ENCODE peak calls at places on chromosomes 3 and 15, in five cellular contexts. One of them, this sample, is unnamed. For H3K36me3, the result is how much of the 10 kb centered on the place peaks cover.

GRCh38 chr3:134057006-134057832 is 27.5 kb upstream of the SLCO2A1 start:
- DNase-seq in fibroblast of lung: peak
- DNase-seq in upper lobe of right lung: peak
- DNase-seq in CD8-positive, alpha-beta memory T cell: no peak
- DNase-seq in cardiac muscle cell: no peak
- DNase-seq in this sample: no peak

GRCh38 chr15:97576916-97577645 is 383.4 kb upstream of the ARRDC4 start:
- DNase-seq in fibroblast of lung: no peak
- DNase-seq in upper lobe of right lung: no peak
- DNase-seq in CD8-positive, alpha-beta memory T cell: no peak
- DNase-seq in cardiac muscle cell: no peak
- DNase-seq in this sample: no peak

GRCh38 chr3:20652249-20652648 is 466.2 kb upstream of the SGO1 start:
- DNase-seq in fibroblast of lung: no peak
- DNase-seq in upper lobe of right lung: no peak
- DNase-seq in CD8-positive, alpha-beta memory T cell: no peak
- DNase-seq in cardiac muscle cell: no peak
- DNase-seq in this sample: no peak

GRCh38 chr3:38634133-38634532 is 15.4 kb downstream of the SCN5A start:
- DNase-seq in fibroblast of lung: peak
- DNase-seq in upper lobe of right lung: no peak
- DNase-seq in CD8-positive, alpha-beta memory T cell: no peak
- DNase-seq in cardiac muscle cell: peak
- DNase-seq in this sample: no peak

GRCh38 chr3:170897978-170898377 is 10.5 kb downstream of the EIF5A2 start:
- DNase-seq in fibroblast of lung: no peak
- DNase-seq in upper lobe of right lung: no peak
- DNase-seq in CD8-positive, alpha-beta memory T cell: no peak
- DNase-seq in cardiac muscle cell: no peak
- DNase-seq in this sample: no peak

GRCh38 chr3:54822206-54822605 is 105.7 kb downstream of the LRTM1 start:
- DNase-seq in fibroblast of lung: peak
- DNase-seq in upper lobe of right lung: no peak
- DNase-seq in CD8-positive, alpha-beta memory T cell: no peak
- DNase-seq in cardiac muscle cell: peak
- DNase-seq in this sample: no peak

GRCh38 chr15:47331796-47332480 is 385.4 kb upstream of the SEMA6D start:
- DNase-seq in fibroblast of lung: peak
- DNase-seq in upper lobe of right lung: no peak
- DNase-seq in CD8-positive, alpha-beta memory T cell: no peak
- DNase-seq in cardiac muscle cell: peak
- DNase-seq in this sample: no peak

GRCh38 chr3:114154321-114154821 is 24.5 kb downstream of the DRD3 start:
- DNase-seq in fibroblast of lung: no peak
- DNase-seq in upper lobe of right lung: no peak
- DNase-seq in CD8-positive, alpha-beta memory T cell: no peak
- DNase-seq in cardiac muscle cell: no peak
- DNase-seq in this sample: no peak

GRCh38 chr3:36461588-36461987 is 81.3 kb downstream of the STAC start:
- DNase-seq in fibroblast of lung: peak
- DNase-seq in upper lobe of right lung: no peak
- DNase-seq in CD8-positive, alpha-beta memory T cell: no peak
- DNase-seq in cardiac muscle cell: peak
- DNase-seq in this sample: no peak

GRCh38 chr3:19946291-19946831 is 536 bp upstream of the RAB5A start:
- DNase-seq in fibroblast of lung: no peak
- DNase-seq in upper lobe of right lung: no peak
- DNase-seq in CD8-positive, alpha-beta memory T cell: no peak
- DNase-seq in cardiac muscle cell: peak
- DNase-seq in this sample: peak

GRCh38 chr3:134601539-134602439 is 49.0 kb downstream of the KY start:
- DNase-seq in fibroblast of lung: peak
- DNase-seq in upper lobe of right lung: no peak
- DNase-seq in CD8-positive, alpha-beta memory T cell: no peak
- DNase-seq in cardiac muscle cell: peak
- DNase-seq in this sample: no peak

GRCh38 chr15:68821898-68822380 is 1.2 kb upstream of the ANP32A start:
- DNase-seq in fibroblast of lung: no peak
- DNase-seq in upper lobe of right lung: no peak
- DNase-seq in CD8-positive, alpha-beta memory T cell: no peak
- DNase-seq in cardiac muscle cell: no peak
- DNase-seq in this sample: no peak

GRCh38 chr3:89964347-89964746 is 856.9 kb downstream of the EPHA3 start:
- DNase-seq in fibroblast of lung: peak
- DNase-seq in upper lobe of right lung: no peak
- DNase-seq in CD8-positive, alpha-beta memory T cell: no peak
- DNase-seq in cardiac muscle cell: peak
- DNase-seq in this sample: no peak

GRCh38 chr15:86743283-86743903 is 663.7 kb downstream of the AGBL1 start:
- DNase-seq in fibroblast of lung: peak
- DNase-seq in upper lobe of right lung: no peak
- DNase-seq in CD8-positive, alpha-beta memory T cell: peak
- DNase-seq in cardiac muscle cell: no peak
- DNase-seq in this sample: peak

GRCh38 chr3:14822134-14822533 is 3.4 kb downstream of the FGD5 start:
- DNase-seq in fibroblast of lung: no peak
- DNase-seq in upper lobe of right lung: no peak
- DNase-seq in CD8-positive, alpha-beta memory T cell: no peak
- DNase-seq in cardiac muscle cell: no peak
- DNase-seq in this sample: no peak

GRCh38 chr3:24012589-24013257 is 67.6 kb downstream of the NR1D2 start:
- DNase-seq in fibroblast of lung: no peak
- DNase-seq in upper lobe of right lung: no peak
- DNase-seq in CD8-positive, alpha-beta memory T cell: no peak
- DNase-seq in cardiac muscle cell: no peak
- DNase-seq in this sample: no peak

GRCh38 chr15:31437686-31438085 is 111.1 kb downstream of the KLF13 start:
- DNase-seq in fibroblast of lung: no peak
- DNase-seq in upper lobe of right lung: no peak
- DNase-seq in CD8-positive, alpha-beta memory T cell: no peak
- DNase-seq in cardiac muscle cell: no peak
- DNase-seq in this sample: no peak

GRCh38 chr3:125037498-125038150 is 18.2 kb downstream of the HEG1 start:
- DNase-seq in fibroblast of lung: no peak
- DNase-seq in upper lobe of right lung: no peak
- DNase-seq in CD8-positive, alpha-beta memory T cell: no peak
- DNase-seq in cardiac muscle cell: peak
- DNase-seq in this sample: no peak

GRCh38 chr15:51708013-51708412 is 26.7 kb downstream of the SCG3 start:
- DNase-seq in fibroblast of lung: no peak
- DNase-seq in upper lobe of right lung: no peak
- DNase-seq in CD8-positive, alpha-beta memory T cell: no peak
- DNase-seq in cardiac muscle cell: no peak
- DNase-seq in this sample: no peak

GRCh38 chr3:126142652-126143051 is 37.7 kb downstream of the ALDH1L1 start:
- DNase-seq in fibroblast of lung: no peak
- DNase-seq in upper lobe of right lung: no peak
- DNase-seq in CD8-positive, alpha-beta memory T cell: no peak
- DNase-seq in cardiac muscle cell: no peak
- DNase-seq in this sample: no peak

DNA sequence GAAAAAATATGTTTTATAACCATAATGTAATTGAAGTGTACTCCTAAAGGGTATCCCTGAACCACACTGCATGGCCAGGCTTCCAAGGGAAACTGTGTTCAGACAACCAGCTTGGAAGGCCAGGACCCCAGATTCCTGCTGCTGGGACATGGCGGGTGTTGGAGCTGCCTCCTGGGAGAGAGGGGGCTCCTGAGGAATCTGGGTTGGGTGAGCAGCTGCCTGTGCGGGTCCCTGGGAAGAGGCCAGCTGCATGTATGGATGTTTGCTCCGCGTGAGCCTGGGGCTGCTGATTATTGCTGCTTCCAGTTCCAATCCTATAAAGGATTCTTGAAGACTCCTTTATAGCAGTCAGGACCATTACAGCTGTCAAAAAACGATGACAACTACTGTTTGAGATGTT is 348.6 kb upstream of the ICE2 start:
- DNase-seq in fibroblast of lung: no peak
- DNase-seq in upper lobe of right lung: no peak
- DNase-seq in CD8-positive, alpha-beta memory T cell: no peak
- DNase-seq in cardiac muscle cell: no peak
- DNase-seq in this sample: no peak
- H3K4me3 ChIP-seq in fibroblast of lung: no peak
- H3K4me3 ChIP-seq in upper lobe of right lung: no peak
- H3K4me3 ChIP-seq in CD8-positive, alpha-beta memory T cell: no peak
- H3K4me3 ChIP-seq in cardiac muscle cell: no peak
- H3K4me3 ChIP-seq in this sample: no peak

DNA sequence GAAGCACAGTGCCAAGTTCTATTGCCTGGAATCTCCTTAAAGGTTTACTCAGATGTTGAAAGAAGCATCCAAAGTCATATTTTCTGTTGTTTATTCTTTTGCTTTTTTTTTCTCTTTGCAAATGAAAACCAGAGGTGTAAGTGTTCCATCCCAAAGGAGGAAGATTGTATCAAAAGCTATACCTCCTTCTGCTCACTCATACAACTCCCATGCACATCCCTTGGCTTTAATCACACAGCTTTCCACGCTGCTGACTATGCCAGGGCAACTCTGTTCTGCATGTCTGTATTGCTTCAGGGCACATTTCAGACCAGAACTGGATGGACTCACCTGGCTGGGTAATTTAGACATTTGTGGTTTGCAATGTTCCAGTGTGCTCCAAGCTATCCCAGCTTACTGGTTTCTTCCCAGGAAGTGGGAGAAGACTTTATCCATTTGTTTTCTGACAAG is 399.6 kb upstream of the TBL1XR1 start:
- DNase-seq in fibroblast of lung: peak
- DNase-seq in upper lobe of right lung: no peak
- DNase-seq in CD8-positive, alpha-beta memory T cell: no peak
- DNase-seq in cardiac muscle cell: peak
- DNase-seq in this sample: no peak
- H3K27ac ChIP-seq in fibroblast of lung: no peak
- H3K27ac ChIP-seq in upper lobe of right lung: peak
- H3K27ac ChIP-seq in CD8-positive, alpha-beta memory T cell: no peak
- H3K27ac ChIP-seq in cardiac muscle cell: no peak
- H3K27ac ChIP-seq in this sample: peak

GRCh38 chr3:127403795-127404194 is 115.9 kb upstream of the PRR20G start:
- DNase-seq in fibroblast of lung: no peak
- DNase-seq in upper lobe of right lung: no peak
- DNase-seq in CD8-positive, alpha-beta memory T cell: no peak
- DNase-seq in cardiac muscle cell: no peak
- DNase-seq in this sample: no peak
- H3K36me3 ChIP-seq in fibroblast of lung: under half
- H3K36me3 ChIP-seq in upper lobe of right lung: under half
- H3K36me3 ChIP-seq in CD8-positive, alpha-beta memory T cell: under half
- H3K36me3 ChIP-seq in cardiac muscle cell: under half
- H3K36me3 ChIP-seq in this sample: under half

GRCh38 chr3:172203522-172204258 is 164.3 kb downstream of the FNDC3B start:
- DNase-seq in fibroblast of lung: peak
- DNase-seq in upper lobe of right lung: no peak
- DNase-seq in CD8-positive, alpha-beta memory T cell: no peak
- DNase-seq in cardiac muscle cell: peak
- DNase-seq in this sample: no peak
- H3K4me3 ChIP-seq in fibroblast of lung: no peak
- H3K4me3 ChIP-seq in upper lobe of right lung: no peak
- H3K4me3 ChIP-seq in CD8-positive, alpha-beta memory T cell: no peak
- H3K4me3 ChIP-seq in cardiac muscle cell: no peak
- H3K4me3 ChIP-seq in this sample: no peak

DNA sequence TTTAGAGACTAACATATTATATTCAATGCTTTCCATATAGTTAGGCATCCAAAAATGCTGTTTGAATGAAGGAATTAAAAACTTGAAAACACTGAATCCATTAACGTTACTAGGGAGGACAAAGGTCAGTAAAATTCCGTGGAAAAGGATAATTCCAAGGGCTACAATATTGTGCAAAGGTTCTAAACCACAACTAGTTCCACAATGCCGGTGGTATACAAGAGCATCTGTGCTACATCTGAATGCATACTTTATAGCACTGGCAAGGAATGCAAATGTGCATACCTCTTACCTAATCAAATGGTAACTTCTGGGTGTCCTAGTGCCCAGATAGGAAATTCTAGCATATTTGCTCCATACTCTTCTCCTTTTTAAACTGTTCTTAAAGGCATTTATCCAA is 2.2 kb downstream of the ICE2 start:
- DNase-seq in fibroblast of lung: peak
- DNase-seq in upper lobe of right lung: no peak
- DNase-seq in CD8-positive, alpha-beta memory T cell: no peak
- DNase-seq in cardiac muscle cell: peak
- DNase-seq in this sample: no peak
- H3K27ac ChIP-seq in fibroblast of lung: no peak
- H3K27ac ChIP-seq in upper lobe of right lung: no peak
- H3K27ac ChIP-seq in CD8-positive, alpha-beta memory T cell: no peak
- H3K27ac ChIP-seq in cardiac muscle cell: peak
- H3K27ac ChIP-seq in this sample: no peak

GRCh38 chr3:128073807-128074206 is 21.6 kb downstream of the SEC61A1 start:
- DNase-seq in fibroblast of lung: no peak
- DNase-seq in upper lobe of right lung: no peak
- DNase-seq in CD8-positive, alpha-beta memory T cell: no peak
- DNase-seq in cardiac muscle cell: peak
- DNase-seq in this sample: no peak

GRCh38 chr3:128073185-128073725 is 21.0 kb downstream of the SEC61A1 start:
- DNase-seq in fibroblast of lung: no peak
- DNase-seq in upper lobe of right lung: peak
- DNase-seq in CD8-positive, alpha-beta memory T cell: no peak
- DNase-seq in cardiac muscle cell: no peak
- DNase-seq in this sample: no peak

GRCh38 chr3:128070898-128071591 is 18.8 kb downstream of the SEC61A1 start:
- DNase-seq in fibroblast of lung: no peak
- DNase-seq in upper lobe of right lung: peak
- DNase-seq in CD8-positive, alpha-beta memory T cell: no peak
- DNase-seq in cardiac muscle cell: no peak
- DNase-seq in this sample: no peak

GRCh38 chr3:128072454-128073184 is 20.4 kb downstream of the SEC61A1 start:
- DNase-seq in fibroblast of lung: no peak
- DNase-seq in upper lobe of right lung: peak
- DNase-seq in CD8-positive, alpha-beta memory T cell: no peak
- DNase-seq in cardiac muscle cell: no peak
- DNase-seq in this sample: no peak

DNA sequence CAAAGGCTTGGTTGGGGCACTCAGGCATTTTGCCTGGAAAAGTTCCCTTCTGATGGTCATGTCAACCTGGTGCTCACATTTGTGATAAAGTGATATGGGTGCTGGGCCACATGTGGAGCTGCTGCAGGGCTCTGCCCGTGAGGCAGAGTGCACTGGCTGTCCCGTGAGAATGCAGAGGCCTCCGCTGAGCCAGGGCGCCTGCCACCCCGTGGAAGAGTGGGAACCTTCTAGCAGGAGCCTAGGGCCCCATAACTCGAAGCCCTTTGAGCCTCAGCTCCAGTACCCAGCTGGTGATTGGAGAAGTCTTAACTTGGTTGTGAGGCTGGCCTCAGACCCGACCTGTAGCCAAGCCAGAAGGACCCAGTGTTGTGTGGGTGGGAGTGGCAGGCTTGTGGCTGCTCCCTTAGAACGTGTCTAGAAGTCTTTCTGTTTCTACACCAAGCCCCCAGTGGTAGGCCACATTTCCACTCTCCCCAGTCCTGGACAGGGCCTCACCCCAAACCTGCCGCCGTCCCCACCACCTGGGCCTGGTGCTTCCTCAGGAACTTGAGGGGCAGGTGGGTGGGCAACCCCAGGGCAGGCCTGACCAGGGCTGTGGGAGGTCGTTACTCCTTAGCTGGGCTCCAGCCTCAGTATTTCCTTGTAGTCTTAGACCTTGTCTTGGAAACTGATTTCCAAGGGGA is 19.7 kb downstream of the SEC61A1 start:
- DNase-seq in fibroblast of lung: no peak
- DNase-seq in upper lobe of right lung: peak
- DNase-seq in CD8-positive, alpha-beta memory T cell: no peak
- DNase-seq in cardiac muscle cell: no peak
- DNase-seq in this sample: no peak
- H3K36me3 ChIP-seq in fibroblast of lung: under half
- H3K36me3 ChIP-seq in upper lobe of right lung: half or more
- H3K36me3 ChIP-seq in CD8-positive, alpha-beta memory T cell: under half
- H3K36me3 ChIP-seq in cardiac muscle cell: under half
- H3K36me3 ChIP-seq in this sample: under half